ENCODE peak calls at places on chromosomes 3 and 15, in nine cellular contexts. M is EH, X is HCT116, D is lower leg skin, T is T-helper 9 cell, Y is iPS-NIHi11, C is NCI-H526, N is left ventricle myocardium inferior, H is RWPE1. Q is an unnamed sample.

GRCh38 chr15:88744548-88745020 is 58.7 kb upstream of the ACAN start:
- DNase-seq in M (peak; percentile 55), H (no peak), N (no peak), C (no peak), Y (peak; percentile 47), T (no peak), D (no peak), X (no peak), Q (no peak)

GRCh38 chr3:149715247-149715646 is 37.0 kb downstream of the COMMD2 start:
- DNase-seq in M (no peak), X (no peak), Y (no peak), N (no peak), D (no peak), T (no peak), C (no peak), H (no peak), Q (no peak)

GRCh38 chr3:193902557-193903256 is 233.2 kb upstream of the HES1 start:
- DNase-seq in N (no peak), D (no peak), H (no peak), T (no peak), M (no peak), C (no peak), Y (peak; percentile 23), X (no peak), Q (no peak)

GRCh38 chr15:66907826-66908502 is 157.4 kb upstream of the SMAD3 start:
- DNase-seq in C (no peak), T (no peak), M (no peak), H (no peak), Y (no peak), N (peak; percentile 50), D (peak; percentile 42), X (no peak), Q (no peak)

GRCh38 chr3:112074616-112075497 is 11.3 kb upstream of the C3orf52 start:
- DNase-seq in M (peak; percentile 89), T (no peak), Y (peak; percentile 31), N (no peak), C (peak; percentile 55), H (peak; percentile 98), X (peak; percentile 74), D (peak; percentile 51), Q (no peak)

GRCh38 chr3:102060814-102061213 is 211.5 kb downstream of the NFKBIZ start:
- DNase-seq in M (peak; percentile 33), N (no peak), H (no peak), X (no peak), Y (no peak), C (no peak), D (no peak), T (no peak), Q (no peak)

GRCh38 chr15:97904196-97904572 is 56.3 kb upstream of the ARRDC4 start:
- DNase-seq in Y (peak; percentile 87), N (peak; percentile 65), X (peak; percentile 41), T (no peak), C (peak; percentile 88), D (peak; percentile 34), M (peak; percentile 84), H (peak; percentile 85), Q (peak; percentile 86)

GRCh38 chr3:8482263-8482662 is 19.4 kb upstream of the LMCD1 start:
- DNase-seq in T (no peak), H (no peak), M (peak; percentile 47), X (no peak), Y (no peak), D (no peak), N (no peak), C (no peak), Q (no peak)

GRCh38 chr3:2106438-2106837 is 7.8 kb downstream of the CNTN4 start:
- DNase-seq in T (no peak), Y (no peak), H (no peak), M (no peak), C (no peak), N (no peak), D (no peak), X (no peak), Q (no peak)

GRCh38 chr15:49855917-49856637 is 235.2 kb downstream of the DTWD1 start:
- DNase-seq in D (peak; percentile 26), Y (no peak), X (no peak), C (no peak), M (peak; percentile 98), N (no peak), H (no peak), T (no peak), Q (no peak)

Q was measured in glutamatergic neuron.